ENCODE peak calls at places on chromosomes 4 and X, in seven cellular contexts. U, D, A, Z, I, W and V are unnamed samples. For H3K9me3 and H3K4me1, the result is how much of the 10 kb centered on the place peaks cover.

GRCh38 chrX:129980043-129980442 is 2.4 kb upstream of the BCORL1 start:
- DNase-seq in U (no peak), D (no peak), A (peak), Z (peak), I (peak), W (no peak), V (peak)

GRCh38 chrX:567891-568290 is 62.7 kb upstream of the SHOX start:
- DNase-seq in U (no peak), D (no peak), A (no peak), Z (no peak), I (no peak), W (no peak), V (no peak)

GRCh38 chr4:125801924-125802323 is 487.2 kb downstream of the FAT4 start:
- DNase-seq in U (no peak), D (no peak), A (no peak), Z (no peak), I (no peak), W (no peak), V (no peak)

GRCh38 chrX:153352858-153353257 is 18.9 kb downstream of the ZNF275 start:
- DNase-seq in U (no peak), D (no peak), A (no peak), Z (no peak), I (no peak), W (no peak), V (no peak)

GRCh38 chrX:18173494-18174180 is 47.0 kb downstream of the BEND2 start:
- DNase-seq in U (no peak), D (no peak), A (no peak), Z (no peak), I (no peak), W (no peak), V (peak)

GRCh38 chrX:17046478-17047097 is 100.1 kb downstream of the REPS2 start:
- DNase-seq in U (peak), D (peak), A (peak), Z (peak), I (no peak), W (peak), V (peak)

GRCh38 chr4:14403132-14403531 is 599.1 kb upstream of the CPEB2 start:
- DNase-seq in U (no peak), D (no peak), A (no peak), Z (no peak), I (no peak), W (no peak), V (no peak)

GRCh38 chr4:122536001-122536400 is 79.5 kb upstream of the IL2 start:
- DNase-seq in U (no peak), D (no peak), A (no peak), Z (no peak), I (no peak), W (peak), V (no peak)

GRCh38 chr4:70768301-70768948 is 46.7 kb downstream of the RUFY3 start:
- DNase-seq in U (no peak), D (no peak), A (no peak), Z (no peak), I (no peak), W (peak), V (no peak)

GRCh38 chr4:87967193-87967592 is 8.3 kb upstream of the SPP1 start:
- DNase-seq in U (no peak), D (no peak), A (no peak), Z (no peak), I (peak), W (no peak), V (no peak)

GRCh38 chr4:138063581-138063980 is 178.6 kb downstream of the SLC7A11 start:
- DNase-seq in U (no peak), D (no peak), A (no peak), Z (no peak), I (no peak), W (no peak), V (no peak)

GRCh38 chr4:14078311-14078710 is 450.8 kb upstream of the BOD1L1 start:
- DNase-seq in U (no peak), D (no peak), A (no peak), Z (no peak), I (no peak), W (no peak), V (no peak)

GRCh38 chrX:142250502-142250901 is 45.4 kb upstream of the MAGEC2 start:
- DNase-seq in U (no peak), D (no peak), A (no peak), Z (no peak), I (no peak), W (no peak), V (no peak)

GRCh38 chr4:100516225-100516624 is 1.6 kb downstream of the EMCN start:
- DNase-seq in U (no peak), D (no peak), A (no peak), Z (no peak), I (no peak), W (no peak), V (no peak)

GRCh38 chr4:69860521-69861298 is 765 bp upstream of the SULT1E1 start:
- DNase-seq in U (no peak), D (no peak), A (no peak), Z (no peak), I (no peak), W (no peak), V (no peak)

DNA sequence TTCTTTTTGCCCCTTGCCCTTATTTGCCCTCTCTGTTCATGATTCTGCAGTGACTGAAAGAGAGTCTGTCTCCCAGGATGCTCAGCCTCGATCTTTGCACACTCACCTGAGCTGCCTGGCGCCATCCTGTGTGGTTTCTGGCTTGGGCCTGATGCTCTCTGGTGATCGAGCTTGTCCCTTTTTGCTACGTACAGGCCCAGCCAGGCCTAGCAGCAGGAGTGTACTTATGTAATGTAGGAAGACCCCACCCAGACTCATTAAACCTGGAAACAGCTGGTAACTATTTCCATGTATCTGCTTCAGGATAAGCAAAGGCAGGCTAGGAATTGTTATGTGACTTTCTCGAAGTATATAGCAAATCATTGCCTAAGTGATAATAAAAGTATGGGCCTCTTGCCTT is 18.6 kb upstream of the ARSJ start:
- DNase-seq in U (no peak), D (no peak), A (peak), Z (no peak), I (no peak), W (no peak), V (no peak)
- H3K9me3 ChIP-seq in U (under half), D (under half), A (under half), Z (under half), I (under half), W (under half), V (under half)

GRCh38 chr4:140255919-140256318 is 101.9 kb upstream of the MAML3 start:
- DNase-seq in U (no peak), D (no peak), A (no peak), Z (no peak), I (no peak), W (no peak), V (no peak)
- H3K4me1 ChIP-seq in U (half or more), D (under half), A (under half), Z (under half), I (under half), W (under half), V (under half)

DNA sequence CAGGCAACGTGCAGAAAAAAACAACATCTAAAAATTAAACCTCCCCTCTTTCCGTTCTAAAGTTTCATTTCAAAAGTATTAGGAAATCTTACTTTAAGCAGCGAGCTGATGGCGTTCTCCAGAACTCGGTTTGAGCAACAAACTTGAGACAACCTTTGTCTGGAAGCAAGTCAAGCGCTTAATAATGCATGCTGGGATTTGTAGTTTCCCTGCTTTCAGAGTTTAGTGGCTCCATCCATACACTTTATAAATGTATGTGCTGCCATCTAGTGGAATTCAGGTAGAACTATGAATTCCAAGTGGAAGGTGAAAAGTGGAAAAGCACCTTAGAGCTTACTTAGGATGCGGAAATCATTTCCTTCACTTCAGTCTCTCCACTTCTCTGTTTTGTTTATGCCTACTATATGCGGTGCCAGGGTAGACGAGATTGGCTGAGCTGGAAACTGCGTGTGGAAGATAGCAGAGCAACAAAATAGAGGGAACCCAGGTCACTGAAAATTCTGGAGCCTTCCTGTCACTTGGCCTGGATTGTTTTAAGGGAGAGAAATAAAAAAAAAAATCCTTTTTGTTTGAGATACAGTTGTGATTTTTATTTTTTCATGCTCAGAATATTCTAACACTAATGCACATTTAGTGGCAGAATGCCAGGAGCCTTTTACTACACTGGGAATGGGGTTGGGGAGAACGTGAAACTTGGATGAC is at the start of gene BDH2:
- DNase-seq in U (peak), D (peak), A (peak), Z (peak), I (no peak), W (peak), V (peak)
- TF ChIP-seq POLR2A in U (no peak), D (peak), A (peak), Z (no peak), I (no peak), W (no peak), V (peak)

DNA sequence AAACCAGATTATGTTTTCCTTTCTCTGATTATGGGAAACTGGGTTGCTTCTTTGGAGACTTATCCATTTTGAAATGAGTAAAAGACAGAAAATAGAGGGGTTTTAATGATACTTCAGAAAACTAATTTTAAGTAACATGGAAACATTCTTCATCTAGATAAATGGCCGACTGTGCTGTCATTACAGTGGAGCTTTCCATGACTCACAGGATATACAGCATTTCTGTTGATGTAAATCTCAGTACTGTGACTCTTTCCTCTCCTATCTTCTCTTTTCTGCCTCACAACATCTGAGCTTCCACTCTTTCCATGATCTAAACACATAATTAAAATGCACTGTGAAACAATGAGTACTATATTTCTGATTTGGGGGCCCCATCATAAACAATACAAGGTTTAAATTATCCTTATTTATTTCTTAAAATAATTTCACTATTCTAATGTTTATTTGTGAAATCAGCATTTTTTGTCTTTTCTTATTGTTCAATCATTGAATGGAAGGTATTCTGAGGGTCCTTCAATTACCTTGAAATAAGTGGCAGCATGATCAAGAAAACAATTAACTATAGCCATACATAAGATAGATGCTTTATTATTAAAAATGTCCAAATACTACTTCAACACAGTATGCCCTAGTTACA is 19.3 kb downstream of the SEC24D start:
- DNase-seq in U (no peak), D (no peak), A (no peak), Z (no peak), I (no peak), W (peak), V (no peak)
- H3K9me3 ChIP-seq in U (under half), D (under half), A (under half), Z (under half), I (under half), W (under half), V (under half)

DNA sequence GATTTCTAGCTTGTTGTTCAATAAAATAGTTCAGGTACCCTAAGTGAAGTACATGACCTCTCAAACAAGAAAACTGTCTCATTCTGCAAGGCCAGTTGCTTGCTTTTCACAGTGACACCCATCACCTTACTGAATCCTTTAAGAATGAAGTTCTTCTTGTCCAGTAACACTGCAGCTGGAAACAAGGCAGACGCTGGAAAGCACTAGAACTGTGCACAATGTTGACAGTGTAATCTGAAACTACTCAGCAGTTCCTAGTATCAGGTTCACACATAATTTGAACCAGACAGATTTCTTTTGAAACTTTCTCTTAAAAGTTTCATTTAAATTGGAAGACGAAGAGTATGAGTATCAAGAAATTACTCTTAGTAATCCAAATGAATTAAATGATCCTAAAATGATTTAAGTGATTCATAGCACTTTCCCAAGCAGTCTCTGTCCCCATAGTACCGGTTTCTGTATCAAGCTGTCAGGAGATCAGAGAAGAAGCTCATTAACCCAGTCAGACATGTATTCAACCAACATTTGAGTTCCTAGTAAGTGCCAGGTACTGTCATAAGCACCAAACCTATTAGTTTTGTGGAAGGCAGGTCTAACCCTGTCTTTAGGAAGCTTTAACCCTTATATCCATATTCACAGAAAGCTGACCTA is 63.5 kb downstream of the PALLD start:
- DNase-seq in U (no peak), D (peak), A (no peak), Z (no peak), I (no peak), W (peak), V (peak)
- H3K4me1 ChIP-seq in U (half or more), D (under half), A (under half), Z (under half), I (under half), W (under half), V (under half)

GRCh38 chrX:38804481-38805293 is 3.4 kb downstream of the MID1IP1 start:
- DNase-seq in U (peak), D (no peak), A (peak), Z (peak), I (peak), W (no peak), V (peak)

GRCh38 chrX:38806875-38807601 is 5.8 kb downstream of the MID1IP1 start:
- DNase-seq in U (no peak), D (no peak), A (no peak), Z (no peak), I (no peak), W (no peak), V (no peak)

GRCh38 chrX:38803609-38804480 is 2.6 kb downstream of the MID1IP1 start:
- DNase-seq in U (peak), D (peak), A (peak), Z (peak), I (peak), W (peak), V (peak)

GRCh38 chrX:38806054-38806389 is 4.8 kb downstream of the MID1IP1 start:
- DNase-seq in U (peak), D (no peak), A (no peak), Z (no peak), I (no peak), W (no peak), V (no peak)

DNA sequence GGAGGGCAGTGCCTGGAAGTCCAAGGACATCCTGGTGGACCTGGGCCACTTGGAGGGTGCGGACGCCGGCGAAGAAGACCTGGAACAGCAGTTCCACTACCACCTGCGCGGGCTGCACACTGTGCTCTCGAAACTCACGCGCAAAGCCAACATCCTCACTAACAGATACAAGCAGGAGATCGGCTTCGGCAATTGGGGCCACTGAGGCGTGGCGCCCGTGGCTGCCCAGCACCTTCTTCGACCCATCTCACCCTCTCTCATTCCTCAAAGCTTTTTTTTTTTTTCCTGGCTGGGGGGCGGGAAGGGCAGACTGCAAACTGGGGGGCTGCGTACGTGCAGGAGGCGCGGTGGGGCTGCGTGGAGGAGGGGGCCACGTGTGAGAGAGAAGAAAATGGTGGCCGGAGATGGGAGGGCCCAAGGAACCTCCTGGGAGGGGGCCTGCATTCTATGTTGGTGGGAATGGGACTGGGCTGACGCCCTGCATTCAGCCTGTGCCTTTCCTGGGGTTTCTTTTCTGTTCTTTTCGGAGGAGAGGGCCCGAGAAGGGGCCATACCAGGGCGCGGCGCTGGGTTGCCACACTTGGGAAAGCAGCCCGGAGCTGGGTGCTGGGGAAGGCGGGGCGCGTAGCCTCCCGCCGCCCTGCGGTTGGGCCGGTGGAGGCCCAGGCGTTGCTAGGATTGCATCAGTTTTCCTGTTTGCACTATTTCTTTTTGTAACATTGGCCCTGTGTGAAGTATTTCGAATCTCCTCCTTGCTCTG is 4.2 kb downstream of the MID1IP1 start:
- DNase-seq in U (peak), D (peak), A (peak), Z (peak), I (peak), W (peak), V (peak)
- TF ChIP-seq POLR2A in U (no peak), D (peak), A (peak), Z (no peak), I (no peak), W (no peak), V (no peak)

DNA sequence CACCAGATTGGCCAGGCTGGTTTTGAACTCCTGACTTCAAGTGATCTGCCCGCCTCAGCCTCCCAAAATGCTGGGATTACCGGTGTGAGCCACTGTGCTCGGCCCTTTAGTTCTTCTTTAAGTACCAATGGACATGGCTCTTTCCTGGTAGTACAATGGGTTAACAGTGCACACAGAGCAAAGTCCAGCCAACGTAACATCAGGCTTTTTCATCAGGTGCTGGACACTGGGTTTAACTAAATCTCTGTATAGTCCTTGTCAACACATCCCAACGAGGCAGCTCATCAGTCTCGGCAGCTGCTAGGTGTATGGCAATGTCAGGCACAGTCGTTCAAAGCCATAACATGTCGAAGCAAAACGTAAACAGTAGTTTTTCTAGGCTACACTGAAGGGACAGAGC is 93.8 kb downstream of the HDAC8 start:
- DNase-seq in U (no peak), D (no peak), A (no peak), Z (no peak), I (no peak), W (no peak), V (no peak)
- H3K9me3 ChIP-seq in U (under half), D (under half), A (under half), Z (under half), I (under half), W (under half), V (under half)

DNA sequence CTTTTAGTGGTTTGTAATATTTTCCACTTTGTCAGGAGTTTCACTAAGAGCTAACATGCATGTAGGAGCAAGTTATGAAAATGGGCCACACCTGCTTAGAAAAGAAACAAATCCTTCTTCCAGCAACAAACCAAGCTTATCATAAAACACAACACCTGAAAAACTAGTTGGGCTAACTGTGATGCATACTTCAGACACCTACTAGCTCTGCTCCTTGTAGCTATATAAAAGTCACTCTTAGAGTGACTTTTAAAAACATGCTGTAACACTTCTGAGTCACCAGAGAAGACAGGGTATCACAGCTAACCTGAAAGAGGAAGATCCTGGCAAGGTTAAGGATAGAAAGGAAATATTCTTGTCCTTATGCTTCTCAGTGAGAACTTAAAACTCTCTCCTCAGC is 3.6 kb upstream of the SLAIN2 start:
- DNase-seq in U (no peak), D (peak), A (no peak), Z (no peak), I (no peak), W (no peak), V (no peak)
- H3K4me1 ChIP-seq in U (under half), D (under half), A (under half), Z (under half), I (under half), W (under half), V (under half)